ENCODE peak calls at places on chromosomes 13 and 19, in ten cellular contexts. H is retinal pigment epithelial cell; R is NCI-H748 treated with DMSO at 0.1 percent for 48 hours; Q is CD4-positive, alpha-beta T cell; B is NCI-H1092; A is activated naive CD8-positive, alpha-beta T cell treated with anti-CD3 and anti-CD28 coated beads, Interleukin-2, amount 50 U/mL, for 24 hours; V is lower lobe of right lung; D is CD4-positive, CD25-positive, alpha-beta regulatory T cell; X is GM10248; O is lower leg skin. T is an unnamed sample.

GRCh38 chr19:3531716-3532115 is 7.3 kb upstream of the TEKTIP1 start:
- DNase-seq in H (no peak), R (no peak), Q (no peak), B (no peak), A (no peak), V (no peak), D (no peak), X (no peak), O (no peak), T (no peak)

GRCh38 chr13:22114630-22115311 is 443.9 kb downstream of the FGF9 start:
- DNase-seq in H (no peak), R (no peak), Q (peak), B (no peak), A (peak), V (peak), D (no peak), X (peak), O (no peak), T (no peak)

GRCh38 chr19:35232912-35233311 is 4.4 kb upstream of the FAM187B start:
- DNase-seq in H (no peak), R (no peak), Q (no peak), B (no peak), A (no peak), V (no peak), D (no peak), X (no peak), O (no peak), T (no peak)

GRCh38 chr19:38841787-38842438 is 7.9 kb downstream of the HNRNPL start:
- DNase-seq in H (no peak), R (no peak), Q (no peak), B (no peak), A (no peak), V (no peak), D (peak), X (no peak), O (no peak), T (no peak)

GRCh38 chr19:5665781-5666513 is 14.4 kb downstream of the MICOS13 start:
- DNase-seq in H (no peak), R (no peak), Q (no peak), B (no peak), A (no peak), V (peak), D (no peak), X (no peak), O (no peak), T (no peak)

GRCh38 chr19:49338691-49339363 is 3.6 kb downstream of the CD37 start:
- DNase-seq in H (no peak), R (peak), Q (no peak), B (no peak), A (peak), V (peak), D (no peak), X (peak), O (peak), T (peak)

GRCh38 chr19:24062222-24062621 is 24.8 kb upstream of the ZNF254 start:
- DNase-seq in H (no peak), R (no peak), Q (no peak), B (no peak), A (no peak), V (no peak), D (no peak), X (no peak), O (no peak), T (no peak)

GRCh38 chr19:932647-933552 is 7.1 kb downstream of the ARID3A start:
- DNase-seq in H (no peak), R (no peak), Q (no peak), B (no peak), A (peak), V (peak), D (no peak), X (peak), O (no peak), T (no peak)

GRCh38 chr13:26557393-26558073 is at the start of gene WASF3:
- DNase-seq in H (peak), R (peak), Q (peak), B (peak), A (peak), V (peak), D (no peak), X (peak), O (peak), T (peak)

GRCh38 chr13:87172166-87172825 is 498.9 kb upstream of the SLITRK5 start:
- DNase-seq in H (peak), R (no peak), Q (no peak), B (no peak), A (no peak), V (no peak), D (no peak), X (no peak), O (no peak), T (no peak)

GRCh38 chr19:38737921-38738731 is 6.1 kb downstream of the CAPN12 start:
- DNase-seq in H (no peak), R (no peak), Q (no peak), B (no peak), A (no peak), V (peak), D (no peak), X (no peak), O (no peak), T (no peak)

GRCh38 chr19:48059331-48059730 is 15.5 kb upstream of the CABP5 start:
- DNase-seq in H (no peak), R (no peak), Q (no peak), B (no peak), A (no peak), V (no peak), D (no peak), X (no peak), O (no peak), T (no peak)

GRCh38 chr19:17001603-17002183 is 24.9 kb downstream of the CPAMD8 start:
- DNase-seq in H (no peak), R (no peak), Q (peak), B (no peak), A (peak), V (no peak), D (peak), X (no peak), O (no peak), T (no peak)

GRCh38 chr19:6736169-6736916 is 1.0 kb downstream of the GPR108 start:
- DNase-seq in H (peak), R (peak), Q (no peak), B (peak), A (peak), V (peak), D (peak), X (peak), O (peak), T (peak)

GRCh38 chr19:40303765-40304164 is 18.6 kb upstream of the AKT2 start:
- DNase-seq in H (no peak), R (no peak), Q (no peak), B (no peak), A (no peak), V (no peak), D (no peak), X (no peak), O (no peak), T (no peak)

GRCh38 chr19:46080561-46080960 is 39.8 kb upstream of the IGFL4 start:
- DNase-seq in H (no peak), R (no peak), Q (no peak), B (no peak), A (no peak), V (no peak), D (no peak), X (no peak), O (no peak), T (no peak)

GRCh38 chr19:47381653-47382279 is 32.7 kb downstream of the DHX34 start:
- DNase-seq in H (no peak), R (no peak), Q (no peak), B (no peak), A (no peak), V (peak), D (no peak), X (peak), O (no peak), T (no peak)